ENCODE peak calls at places on chromosomes 4 and X, in six cellular contexts. V, Y, I, J, W and H are unnamed samples.

GRCh38 chr4:177573487-177573886 is 131.2 kb upstream of the AGA start:
- DNase-seq in V (no peak), Y (no peak), I (no peak), J (no peak), W (peak; percentile 80), H (no peak)

GRCh38 chrX:109914114-109914849 is 88.6 kb upstream of the TMEM164 start:
- DNase-seq in V (no peak), Y (no peak), I (no peak), J (no peak), W (no peak), H (no peak)

GRCh38 chr4:16136321-16136720 is 52.5 kb upstream of the PROM1 start:
- DNase-seq in V (no peak), Y (no peak), I (no peak), J (no peak), W (no peak), H (no peak)

GRCh38 chrX:21986596-21986995 is 45.5 kb upstream of the PHEX start:
- DNase-seq in V (no peak), Y (no peak), I (no peak), J (no peak), W (no peak), H (no peak)

GRCh38 chrX:10239611-10240064 is 82.9 kb downstream of the CLCN4 start:
- DNase-seq in V (no peak), Y (no peak), I (no peak), J (no peak), W (no peak), H (no peak)

GRCh38 chr4:95095352-95095974 is 337.7 kb downstream of the BMPR1B start:
- DNase-seq in V (no peak), Y (no peak), I (no peak), J (no peak), W (peak; percentile 60), H (no peak)

GRCh38 chr4:47562297-47562696 is 77.2 kb downstream of the ATP10D start:
- DNase-seq in V (no peak), Y (no peak), I (no peak), J (no peak), W (no peak), H (no peak)

GRCh38 chr4:47482326-47482725 is 2.7 kb upstream of the ATP10D start:
- DNase-seq in V (no peak), Y (no peak), I (no peak), J (no peak), W (no peak), H (no peak)

GRCh38 chr4:119035941-119036737 is 99.5 kb upstream of the MYOZ2 start:
- DNase-seq in V (no peak), Y (no peak), I (no peak), J (no peak), W (no peak), H (no peak)

GRCh38 chr4:33998204-33998603 is 2246.1 kb downstream of the ARAP2 start:
- DNase-seq in V (peak; percentile 4), Y (no peak), I (no peak), J (no peak), W (no peak), H (no peak)